ENCODE peak calls at places on chromosomes 6 and 20, in eight cellular contexts. Z, M, Y, S, P, R, T and D are unnamed samples. For H3K4me1, the result is how much of the 10 kb centered on the place peaks cover.

GRCh38 chr20:61292821-61293612 is 41.0 kb downstream of the CDH4 start:
- DNase-seq in Z (no peak), M (no peak), Y (no peak), S (no peak), P (no peak), R (no peak), T (no peak), D (no peak)

GRCh38 chr6:7505196-7505699 is 36.2 kb upstream of the DSP start:
- DNase-seq in Z (peak), M (peak), Y (peak), S (no peak), P (no peak), R (peak), T (peak), D (no peak)

GRCh38 chr6:81485395-81485794 is 267.1 kb downstream of the TENT5A start:
- DNase-seq in Z (no peak), M (no peak), Y (no peak), S (no peak), P (no peak), R (no peak), T (no peak), D (no peak)

GRCh38 chr6:52635049-52635577 is 35.8 kb upstream of the TMEM14A start:
- DNase-seq in Z (no peak), M (no peak), Y (peak), S (no peak), P (no peak), R (no peak), T (no peak), D (no peak)

GRCh38 chr6:29917843-29918242 is 24.5 kb upstream of the HLA-A start:
- DNase-seq in Z (no peak), M (no peak), Y (no peak), S (no peak), P (no peak), R (no peak), T (no peak), D (no peak)

GRCh38 chr6:2471474-2471873 is 226.1 kb upstream of the GMDS start:
- DNase-seq in Z (no peak), M (no peak), Y (no peak), S (no peak), P (no peak), R (peak), T (no peak), D (no peak)

GRCh38 chr20:59020938-59021551 is 1.8 kb downstream of the TUBB1 start:
- DNase-seq in Z (no peak), M (no peak), Y (peak), S (no peak), P (no peak), R (no peak), T (no peak), D (no peak)

GRCh38 chr6:150238857-150239407 is 96.1 kb downstream of the PPP1R14C start:
- DNase-seq in Z (no peak), M (no peak), Y (no peak), S (no peak), P (no peak), R (no peak), T (no peak), D (no peak)

GRCh38 chr6:41360314-41360685 is 24.9 kb downstream of the NCR2 start:
- DNase-seq in Z (no peak), M (no peak), Y (no peak), S (no peak), P (no peak), R (no peak), T (no peak), D (no peak)

GRCh38 chr20:49115565-49115964 is 69.5 kb downstream of the CSE1L start:
- DNase-seq in Z (no peak), M (peak), Y (peak), S (no peak), P (no peak), R (no peak), T (no peak), D (no peak)

GRCh38 chr20:24405810-24406209 is 63.6 kb upstream of the SYNDIG1 start:
- DNase-seq in Z (no peak), M (no peak), Y (no peak), S (no peak), P (no peak), R (no peak), T (no peak), D (no peak)

GRCh38 chr20:63060057-63060991 is 53.6 kb upstream of the BHLHE23 start:
- DNase-seq in Z (no peak), M (no peak), Y (peak), S (peak), P (peak), R (peak), T (no peak), D (no peak)

GRCh38 chr20:24118781-24119175 is 130.2 kb upstream of the GGTLC1 start:
- DNase-seq in Z (no peak), M (peak), Y (peak), S (no peak), P (no peak), R (no peak), T (no peak), D (no peak)

GRCh38 chr20:24158271-24158670 is 169.7 kb upstream of the GGTLC1 start:
- DNase-seq in Z (no peak), M (no peak), Y (no peak), S (no peak), P (no peak), R (no peak), T (no peak), D (no peak)

GRCh38 chr6:1608976-1609661 is 596 bp upstream of the FOXC1 start:
- DNase-seq in Z (peak), M (no peak), Y (peak), S (peak), P (no peak), R (peak), T (no peak), D (no peak)

GRCh38 chr20:14307956-14308355 is 29.5 kb downstream of the FLRT3 start:
- DNase-seq in Z (no peak), M (no peak), Y (no peak), S (no peak), P (no peak), R (no peak), T (peak), D (no peak)

GRCh38 chr6:131660195-131660594 is 23.1 kb downstream of the ENPP3 start:
- DNase-seq in Z (no peak), M (peak), Y (peak), S (no peak), P (no peak), R (no peak), T (no peak), D (no peak)

GRCh38 chr20:32406701-32407100 is 48.6 kb downstream of the ASXL1 start:
- DNase-seq in Z (no peak), M (no peak), Y (no peak), S (no peak), P (no peak), R (no peak), T (no peak), D (no peak)
- H3K4me3 ChIP-seq in Z (no peak), M (no peak), Y (no peak), S (no peak), P (no peak), R (no peak), T (no peak), D (no peak)

GRCh38 chr6:53813801-53814200 is 19.0 kb downstream of the LRRC1 start:
- DNase-seq in Z (no peak), M (no peak), Y (no peak), S (no peak), P (no peak), R (no peak), T (no peak), D (no peak)
- H3K4me1 ChIP-seq in Z (under half), M (under half), Y (under half), S (under half), P (under half), R (under half), T (under half), D (half or more)

GRCh38 chr6:28443112-28443773 is at the start of gene ZSCAN23:
- DNase-seq in Z (peak), M (peak), Y (peak), S (peak), P (peak), R (peak), T (peak), D (peak)

GRCh38 chr6:28449056-28449455 is 5.8 kb upstream of the ZSCAN23 start:
- DNase-seq in Z (no peak), M (no peak), Y (no peak), S (no peak), P (no peak), R (no peak), T (no peak), D (no peak)

DNA sequence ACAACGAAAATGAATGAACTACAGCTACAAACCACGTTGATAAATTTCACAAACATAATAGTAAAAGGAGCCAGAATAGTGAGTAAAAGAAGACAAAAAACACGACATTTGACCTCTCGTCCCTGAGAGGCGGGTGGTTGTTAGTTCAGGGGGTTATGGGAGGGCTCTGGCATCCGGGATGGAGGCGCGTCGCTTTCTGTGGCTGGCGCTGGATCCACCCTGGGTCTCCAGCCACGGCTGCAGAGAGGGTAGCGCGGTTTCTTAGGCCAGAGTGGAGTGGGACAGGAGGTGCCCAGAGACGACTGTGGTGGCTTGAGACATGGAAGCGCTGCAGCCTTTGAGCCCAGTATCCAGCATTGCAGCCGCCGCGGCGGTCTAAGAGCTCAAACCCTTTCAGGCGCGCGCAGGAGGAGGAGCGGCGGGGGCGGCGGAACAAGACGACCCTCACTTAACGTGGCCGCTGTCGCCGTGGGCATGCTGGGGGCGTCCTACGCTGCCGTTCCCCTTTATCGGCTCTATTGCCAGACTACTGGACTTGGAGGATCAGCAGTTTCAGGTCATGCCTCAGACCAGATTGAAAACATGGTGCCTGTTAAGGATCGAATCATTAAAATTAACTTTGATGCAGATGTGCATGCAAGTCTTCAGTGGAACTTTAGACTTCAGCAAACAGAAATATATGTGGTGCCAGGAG is 3.7 kb upstream of the ZSCAN23 start:
- DNase-seq in Z (no peak), M (peak), Y (peak), S (no peak), P (no peak), R (no peak), T (no peak), D (no peak)
- H3K27ac ChIP-seq in Z (no peak), M (no peak), Y (no peak), S (no peak), P (no peak), R (no peak), T (no peak), D (no peak)

DNA sequence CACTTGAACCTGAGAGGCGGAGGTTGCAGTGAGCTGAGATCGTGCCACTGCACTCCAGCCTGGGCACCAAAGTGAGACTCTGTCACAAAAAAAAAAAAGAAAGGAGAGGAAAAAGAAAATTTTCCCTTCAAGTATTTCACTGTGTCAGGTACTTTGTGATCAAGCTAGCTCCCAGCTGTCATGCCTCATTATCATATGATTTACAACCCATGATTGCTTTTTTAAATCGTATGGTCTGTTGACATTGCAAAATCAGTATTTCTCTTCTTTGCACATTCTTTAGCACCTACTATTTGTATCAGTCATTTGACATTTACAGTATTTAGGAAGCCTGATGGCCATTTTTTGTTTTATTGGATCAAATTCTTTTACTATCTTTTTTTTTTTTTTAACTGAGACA is 22.4 kb downstream of the SASH1 start:
- DNase-seq in Z (no peak), M (no peak), Y (no peak), S (no peak), P (no peak), R (no peak), T (no peak), D (no peak)
- H3K4me3 ChIP-seq in Z (no peak), M (no peak), Y (no peak), S (no peak), P (no peak), R (no peak), T (no peak), D (no peak)

GRCh38 chr6:127972815-127973214 is 72.0 kb upstream of the THEMIS start:
- DNase-seq in Z (no peak), M (no peak), Y (no peak), S (no peak), P (no peak), R (no peak), T (no peak), D (no peak)
- H3K4me1 ChIP-seq in Z (under half), M (under half), Y (under half), S (under half), P (under half), R (under half), T (under half), D (under half)

GRCh38 chr20:4952229-4952628 is 49.1 kb downstream of the SLC23A2 start:
- DNase-seq in Z (no peak), M (no peak), Y (no peak), S (no peak), P (no peak), R (no peak), T (no peak), D (no peak)

GRCh38 chr20:4951299-4951698 is 50.0 kb downstream of the SLC23A2 start:
- DNase-seq in Z (peak), M (peak), Y (peak), S (peak), P (no peak), R (no peak), T (no peak), D (no peak)

GRCh38 chr20:4949833-4950178 is 51.5 kb downstream of the SLC23A2 start:
- DNase-seq in Z (peak), M (peak), Y (peak), S (no peak), P (no peak), R (no peak), T (no peak), D (no peak)

GRCh38 chr20:4950841-4951240 is 50.5 kb downstream of the SLC23A2 start:
- DNase-seq in Z (no peak), M (no peak), Y (no peak), S (no peak), P (no peak), R (no peak), T (no peak), D (no peak)

DNA sequence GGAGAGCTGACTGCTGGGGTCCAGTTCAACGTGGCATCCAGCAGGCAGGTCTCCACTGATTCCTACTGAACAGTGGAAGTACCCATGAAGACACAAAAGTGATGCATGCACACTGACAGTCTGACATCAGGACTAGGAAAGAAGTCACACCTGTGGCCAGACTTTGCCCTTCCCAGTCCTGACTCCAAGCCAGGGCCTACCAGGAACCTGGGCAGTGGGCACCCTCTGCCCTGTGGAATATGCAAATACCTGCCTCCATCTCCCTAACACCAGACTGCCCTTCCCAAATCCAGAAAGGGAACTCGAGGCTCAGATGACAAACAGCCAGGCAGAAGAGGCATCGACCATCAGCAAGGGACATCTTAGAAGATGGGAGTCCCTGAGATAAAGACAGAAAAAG is 50.9 kb downstream of the SLC23A2 start:
- DNase-seq in Z (no peak), M (no peak), Y (no peak), S (no peak), P (no peak), R (no peak), T (no peak), D (no peak)
- H3K27ac ChIP-seq in Z (no peak), M (no peak), Y (no peak), S (peak), P (no peak), R (no peak), T (peak), D (peak)

GRCh38 chr20:53503517-53503919 is 90.1 kb downstream of the ZNF217 start:
- DNase-seq in Z (no peak), M (no peak), Y (no peak), S (no peak), P (no peak), R (no peak), T (no peak), D (no peak)
- H3K4me3 ChIP-seq in Z (no peak), M (no peak), Y (no peak), S (no peak), P (no peak), R (no peak), T (peak), D (peak)

GRCh38 chr20:46054606-46055005 is 25.6 kb downstream of the SLC12A5 start:
- DNase-seq in Z (no peak), M (no peak), Y (no peak), S (no peak), P (no peak), R (no peak), T (no peak), D (no peak)
- H3K4me1 ChIP-seq in Z (under half), M (under half), Y (under half), S (under half), P (under half), R (under half), T (under half), D (under half)

GRCh38 chr20:44256961-44257360 is 9.9 kb downstream of the GDAP1L1 start:
- DNase-seq in Z (no peak), M (no peak), Y (no peak), S (no peak), P (no peak), R (no peak), T (no peak), D (no peak)
- H3K27ac ChIP-seq in Z (no peak), M (no peak), Y (no peak), S (no peak), P (no peak), R (no peak), T (no peak), D (no peak)

GRCh38 chr20:53281557-53282117 is 309.5 kb downstream of the TSHZ2 start:
- DNase-seq in Z (no peak), M (no peak), Y (no peak), S (no peak), P (no peak), R (no peak), T (no peak), D (no peak)

GRCh38 chr20:53282217-53282955 is 310.2 kb downstream of the TSHZ2 start:
- DNase-seq in Z (no peak), M (no peak), Y (no peak), S (no peak), P (no peak), R (no peak), T (no peak), D (no peak)

GRCh38 chr20:53283597-53283996 is 310.0 kb downstream of the ZNF217 start:
- DNase-seq in Z (no peak), M (no peak), Y (no peak), S (no peak), P (no peak), R (no peak), T (no peak), D (no peak)

GRCh38 chr20:53284141-53285055 is 309.2 kb downstream of the ZNF217 start:
- DNase-seq in Z (no peak), M (no peak), Y (no peak), S (no peak), P (no peak), R (no peak), T (no peak), D (no peak)

DNA sequence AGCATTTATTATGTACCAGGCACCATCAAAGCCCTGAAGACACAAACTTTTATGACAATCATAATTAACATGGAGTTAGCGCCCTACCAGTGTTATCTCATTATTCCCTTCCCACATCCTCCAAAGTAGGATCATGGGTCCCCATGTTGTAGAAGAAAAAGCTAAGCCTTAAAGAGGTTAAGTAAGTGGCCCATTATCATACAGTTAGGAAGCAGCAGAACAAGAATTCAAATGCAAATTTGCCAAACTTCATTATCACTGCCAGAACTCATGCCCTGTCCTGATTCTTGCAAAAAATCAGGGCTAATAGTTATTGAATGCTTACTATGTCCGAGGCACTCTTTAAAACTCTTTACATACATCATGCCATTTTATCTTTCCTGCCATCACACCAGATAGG is 310.6 kb downstream of the ZNF217 start:
- DNase-seq in Z (no peak), M (no peak), Y (no peak), S (no peak), P (no peak), R (no peak), T (no peak), D (no peak)
- H3K4me3 ChIP-seq in Z (no peak), M (no peak), Y (no peak), S (no peak), P (no peak), R (no peak), T (no peak), D (no peak)